ENCODE peak calls at places on chromosomes 5 and 9, in nine cellular contexts. P, Z, Y, S, L, R, B, A and I are unnamed samples.

GRCh38 chr9:130936285-130937117 is 2.5 kb downstream of the FIBCD1 start:
- DNase-seq in Z (no peak), B (peak), Y (no peak), P (no peak), R (no peak), L (peak), S (peak), A (peak), I (peak)

GRCh38 chr5:60086583-60086982 is 193.1 kb upstream of the PDE4D start:
- DNase-seq in Z (no peak), A (no peak), S (no peak), L (no peak), Y (no peak), R (no peak), P (no peak), B (no peak), I (no peak)

GRCh38 chr5:2752059-2752874 is 790 bp upstream of the IRX2 start:
- DNase-seq in R (no peak), P (peak), B (no peak), S (no peak), A (no peak), Y (no peak), L (no peak), Z (no peak), I (peak)

GRCh38 chr9:78357165-78357873 is 60.4 kb downstream of the PSAT1 start:
- DNase-seq in L (no peak), R (no peak), P (no peak), B (no peak), S (no peak), A (no peak), Y (no peak), Z (no peak), I (no peak)

GRCh38 chr5:58185397-58186195 is 274.3 kb downstream of the PLK2 start:
- DNase-seq in Y (no peak), L (peak), A (no peak), B (no peak), P (no peak), S (no peak), R (no peak), Z (no peak), I (no peak)

GRCh38 chr5:136808756-136809155 is 443.4 kb upstream of the TRPC7 start:
- DNase-seq in Z (no peak), A (no peak), P (no peak), S (no peak), B (no peak), Y (no peak), L (no peak), R (no peak), I (no peak)

GRCh38 chr5:158174918-158175663 is 316.1 kb upstream of the CLINT1 start:
- DNase-seq in B (peak), Z (peak), P (peak), A (peak), Y (peak), S (peak), L (peak), R (no peak), I (peak)

GRCh38 chr5:180798193-180798592 is 4.4 kb downstream of the MGAT1 start:
- DNase-seq in Y (no peak), S (no peak), A (no peak), R (no peak), Z (no peak), B (no peak), P (no peak), L (no peak), I (no peak)

GRCh38 chr9:114495992-114496391 is 9.3 kb downstream of the WHRN start:
- DNase-seq in Y (no peak), R (no peak), P (no peak), B (no peak), L (no peak), A (no peak), Z (no peak), S (no peak), I (no peak)

GRCh38 chr5:36777105-36777757 is 99.3 kb upstream of the NIPBL start:
- DNase-seq in P (no peak), Y (peak), B (peak), A (peak), S (peak), Z (no peak), R (no peak), L (peak), I (peak)

GRCh38 chr5:101473483-101473882 is 570.4 kb upstream of the ST8SIA4 start:
- DNase-seq in A (no peak), S (no peak), P (no peak), R (no peak), L (peak), Z (no peak), Y (no peak), B (no peak), I (no peak)

GRCh38 chr5:22649076-22649475 is 204.1 kb downstream of the CDH12 start:
- DNase-seq in Y (no peak), L (no peak), P (peak), Z (no peak), A (no peak), R (no peak), B (no peak), S (no peak), I (no peak)

GRCh38 chr9:124760719-124761118 is 10.4 kb downstream of the NR6A1 start:
- DNase-seq in Z (no peak), S (no peak), Y (no peak), R (no peak), B (no peak), P (no peak), A (no peak), L (no peak), I (no peak)

GRCh38 chr5:157259699-157260098 is 6.2 kb upstream of the CYFIP2 start:
- DNase-seq in A (no peak), P (no peak), Y (no peak), Z (no peak), S (no peak), R (no peak), L (no peak), B (no peak), I (no peak)

GRCh38 chr5:7394889-7395431 is 978 bp upstream of the ADCY2 start:
- DNase-seq in R (no peak), L (no peak), B (peak), P (no peak), Z (peak), Y (no peak), S (no peak), A (no peak), I (no peak)

GRCh38 chr9:137022620-137023008 is 5.4 kb downstream of the ABCA2 start:
- DNase-seq in L (no peak), B (no peak), A (no peak), Z (no peak), P (no peak), S (no peak), Y (no peak), R (no peak), I (no peak)

GRCh38 chr9:137020771-137021573 is 7.1 kb downstream of the ABCA2 start:
- DNase-seq in R (no peak), Z (no peak), L (no peak), Y (no peak), S (no peak), P (no peak), B (no peak), A (no peak), I (no peak)

GRCh38 chr9:137023157-137023556 is 4.9 kb downstream of the ABCA2 start:
- DNase-seq in S (no peak), R (no peak), Z (no peak), P (no peak), A (no peak), B (no peak), L (no peak), Y (no peak), I (no peak)

GRCh38 chr9:137021574-137021978 is 6.5 kb downstream of the ABCA2 start:
- DNase-seq in S (no peak), Y (no peak), R (no peak), B (no peak), A (no peak), P (no peak), Z (no peak), L (no peak), I (no peak)

DNA sequence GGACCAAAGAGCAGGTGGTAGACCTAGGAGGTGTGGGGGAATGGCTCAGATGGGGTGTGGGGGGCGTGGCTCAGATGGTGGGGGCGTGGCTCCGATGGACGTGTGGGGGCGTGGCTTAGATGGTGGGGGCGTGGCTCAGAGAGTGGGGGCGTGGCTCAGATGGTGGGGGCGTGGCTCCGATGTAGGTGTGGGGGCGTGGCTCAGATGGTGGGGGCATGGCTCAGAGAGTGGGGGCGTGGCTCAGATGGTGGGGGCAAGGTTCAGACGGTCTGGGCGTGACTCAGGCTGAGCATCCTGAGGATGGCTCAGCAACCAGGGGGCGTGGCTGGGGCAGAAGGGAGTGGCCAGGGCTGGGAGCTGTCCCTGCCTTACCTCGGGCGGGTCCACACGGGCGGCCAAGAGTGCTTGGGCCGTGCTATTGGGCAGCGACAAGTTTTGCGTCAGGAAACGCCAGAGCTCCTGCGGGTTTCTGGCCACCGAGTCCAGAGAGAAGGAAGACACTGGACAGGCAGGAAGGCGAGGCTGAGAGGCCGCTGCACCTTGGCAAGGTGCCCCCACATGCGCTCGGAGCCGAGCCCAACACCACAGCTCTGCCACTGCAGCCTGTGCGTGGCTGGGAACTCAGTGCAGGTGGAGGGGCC is 5.9 kb downstream of the ABCA2 start:
- DNase-seq in Y (peak), R (no peak), S (peak), A (peak), Z (peak), B (no peak), P (peak), L (peak), I (peak)
- TF ChIP-seq POLR2A in Y (no peak), R (no peak), S (no peak), A (no peak), Z (no peak), B (no peak), P (no peak), L (no peak), I (no peak)

GRCh38 chr5:89300426-89300970 is 417.5 kb upstream of the MEF2C start:
- DNase-seq in B (no peak), L (peak), Y (no peak), R (no peak), P (no peak), A (no peak), Z (no peak), S (no peak), I (no peak)
- TF ChIP-seq POLR2A in B (no peak), L (no peak), Y (no peak), R (no peak), P (no peak), A (no peak), Z (no peak), S (no peak), I (no peak)

GRCh38 chr5:42756630-42757601 is at the start of gene CCDC152:
- DNase-seq in Y (peak), S (peak), R (no peak), B (peak), P (peak), Z (peak), A (no peak), L (peak), I (no peak)
- TF ChIP-seq POLR2A in Y (no peak), S (no peak), R (no peak), B (no peak), P (no peak), Z (no peak), A (no peak), L (no peak), I (no peak)

GRCh38 chr9:89314955-89315354 is 3.3 kb upstream of the SECISBP2 start:
- DNase-seq in L (no peak), S (no peak), Z (no peak), R (no peak), P (no peak), A (no peak), Y (no peak), B (no peak), I (no peak)

GRCh38 chr9:89315482-89315881 is 2.8 kb upstream of the SECISBP2 start:
- DNase-seq in Z (no peak), S (no peak), L (no peak), B (no peak), A (no peak), Y (no peak), R (no peak), P (no peak), I (no peak)

GRCh38 chr9:89318123-89319014 is at the start of gene SECISBP2:
- DNase-seq in P (peak), A (peak), Z (peak), R (peak), B (peak), Y (peak), S (peak), L (peak), I (peak)

GRCh38 chr9:89319015-89319905 is 960 bp downstream of the SECISBP2 start:
- DNase-seq in P (no peak), L (no peak), B (no peak), Y (no peak), A (no peak), S (no peak), R (no peak), Z (no peak), I (no peak)

DNA sequence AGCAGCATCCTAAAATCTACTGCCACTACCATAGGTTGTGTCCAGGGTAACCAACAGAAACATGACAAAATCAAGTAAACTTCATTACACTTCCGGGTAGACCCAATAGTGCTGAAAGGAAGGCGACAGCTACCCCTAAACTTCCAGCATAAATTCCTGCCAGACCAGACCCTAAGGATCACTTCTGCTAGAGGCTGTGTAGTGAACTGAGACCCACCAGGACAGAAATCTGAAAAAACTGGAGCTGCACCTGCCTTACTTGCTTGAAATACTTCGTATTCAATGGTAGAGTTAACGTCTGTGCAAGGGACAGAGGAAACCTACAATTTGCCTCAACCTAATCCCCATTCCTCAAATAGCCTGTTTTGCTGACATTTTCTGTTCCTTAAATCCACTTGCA is 1.0 kb upstream of the SECISBP2 start:
- DNase-seq in S (no peak), A (no peak), P (no peak), R (no peak), L (no peak), Z (no peak), Y (no peak), B (no peak), I (no peak)
- TF ChIP-seq POLR2A in S (no peak), A (no peak), P (no peak), R (no peak), L (no peak), Z (no peak), Y (no peak), B (no peak), I (no peak)

GRCh38 chr9:133235549-133236222 is 26.6 kb upstream of the OBP2B start:
- DNase-seq in S (no peak), L (no peak), A (no peak), R (no peak), B (no peak), Z (no peak), P (no peak), Y (no peak), I (no peak)

GRCh38 chr9:133238851-133239532 is 29.9 kb upstream of the OBP2B start:
- DNase-seq in S (peak), P (peak), L (peak), B (peak), Z (no peak), R (no peak), Y (peak), A (peak), I (peak)

GRCh38 chr9:133236291-133237071 is 27.4 kb upstream of the OBP2B start:
- DNase-seq in L (no peak), A (no peak), S (no peak), Y (no peak), P (no peak), Z (no peak), B (peak), R (no peak), I (peak)

GRCh38 chr9:133238272-133238850 is 29.3 kb upstream of the OBP2B start:
- DNase-seq in Y (peak), A (peak), Z (peak), P (peak), S (peak), L (no peak), R (no peak), B (peak), I (peak)

DNA sequence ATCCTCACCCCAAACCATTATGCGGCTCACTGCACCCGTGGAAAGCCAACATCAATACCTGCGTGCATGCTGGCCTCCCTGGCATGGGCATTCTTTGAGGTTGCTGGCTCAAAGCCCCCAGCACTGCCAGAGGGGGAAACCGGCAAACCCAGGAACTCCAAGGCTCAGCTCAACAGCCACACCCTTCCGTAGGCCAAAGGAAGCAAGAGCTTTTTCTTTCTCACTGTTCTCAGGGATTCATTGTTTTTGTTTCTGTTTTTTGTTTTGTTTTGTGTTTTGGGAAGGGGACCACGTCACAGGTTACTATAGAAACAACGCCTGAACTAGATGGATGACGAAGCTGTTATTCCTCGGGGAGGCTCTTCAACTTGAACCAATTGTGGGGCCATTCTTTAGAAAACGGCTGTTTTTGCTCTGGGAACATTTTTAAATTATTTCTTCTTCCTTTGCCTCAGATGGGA is 28.3 kb upstream of the OBP2B start:
- DNase-seq in B (peak), R (no peak), P (peak), Z (no peak), Y (no peak), A (no peak), L (no peak), S (no peak), I (peak)
- TF ChIP-seq POLR2A in B (no peak), R (no peak), P (no peak), Z (no peak), Y (no peak), A (no peak), L (no peak), S (no peak), I (no peak)

GRCh38 chr9:128340691-128341434 is 536 bp downstream of the SLC27A4 start:
- DNase-seq in R (no peak), S (no peak), P (peak), Y (no peak), B (peak), L (no peak), A (no peak), Z (no peak), I (no peak)
- TF ChIP-seq POLR2A in R (peak), S (no peak), P (no peak), Y (no peak), B (no peak), L (no peak), A (no peak), Z (no peak), I (no peak)

GRCh38 chr5:108739906-108740305 is 7.8 kb upstream of the FER start:
- DNase-seq in Z (no peak), L (no peak), A (no peak), B (no peak), S (no peak), Y (no peak), R (no peak), P (no peak), I (no peak)

GRCh38 chr5:108736855-108737254 is 10.8 kb upstream of the FER start:
- DNase-seq in Z (no peak), B (no peak), S (no peak), L (no peak), Y (no peak), P (no peak), R (no peak), A (no peak), I (no peak)

GRCh38 chr5:108739376-108739775 is 8.3 kb upstream of the FER start:
- DNase-seq in L (no peak), R (no peak), S (no peak), P (no peak), B (no peak), Y (no peak), A (no peak), Z (no peak), I (no peak)

GRCh38 chr5:108730617-108731340 is 16.9 kb upstream of the FER start:
- DNase-seq in S (no peak), P (no peak), R (no peak), Z (no peak), A (no peak), Y (no peak), L (peak), B (no peak), I (no peak)

DNA sequence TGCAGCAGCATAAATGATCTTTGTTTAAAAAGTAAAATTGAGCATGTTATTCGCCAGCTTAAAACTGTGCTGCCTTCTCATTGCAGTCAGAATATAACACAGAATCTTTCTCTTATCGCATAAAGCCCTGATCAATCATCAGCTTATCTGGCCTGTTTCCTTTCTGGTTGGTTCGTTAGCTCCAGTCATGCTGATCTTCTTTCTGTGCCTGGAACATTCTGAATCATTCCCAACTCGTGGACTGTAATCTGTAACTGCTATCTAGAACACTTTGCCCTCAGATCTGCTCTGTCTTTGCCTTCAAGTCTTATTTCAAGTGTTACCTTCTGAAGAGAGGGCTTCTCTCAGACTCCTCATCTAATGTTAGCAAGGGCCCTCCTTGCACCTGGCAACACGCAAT is 11.9 kb upstream of the FER start:
- DNase-seq in Y (no peak), R (no peak), S (peak), B (no peak), P (no peak), L (peak), A (no peak), Z (no peak), I (no peak)
- TF ChIP-seq POLR2A in Y (no peak), R (no peak), S (peak), B (no peak), P (no peak), L (no peak), A (no peak), Z (no peak), I (no peak)

DNA sequence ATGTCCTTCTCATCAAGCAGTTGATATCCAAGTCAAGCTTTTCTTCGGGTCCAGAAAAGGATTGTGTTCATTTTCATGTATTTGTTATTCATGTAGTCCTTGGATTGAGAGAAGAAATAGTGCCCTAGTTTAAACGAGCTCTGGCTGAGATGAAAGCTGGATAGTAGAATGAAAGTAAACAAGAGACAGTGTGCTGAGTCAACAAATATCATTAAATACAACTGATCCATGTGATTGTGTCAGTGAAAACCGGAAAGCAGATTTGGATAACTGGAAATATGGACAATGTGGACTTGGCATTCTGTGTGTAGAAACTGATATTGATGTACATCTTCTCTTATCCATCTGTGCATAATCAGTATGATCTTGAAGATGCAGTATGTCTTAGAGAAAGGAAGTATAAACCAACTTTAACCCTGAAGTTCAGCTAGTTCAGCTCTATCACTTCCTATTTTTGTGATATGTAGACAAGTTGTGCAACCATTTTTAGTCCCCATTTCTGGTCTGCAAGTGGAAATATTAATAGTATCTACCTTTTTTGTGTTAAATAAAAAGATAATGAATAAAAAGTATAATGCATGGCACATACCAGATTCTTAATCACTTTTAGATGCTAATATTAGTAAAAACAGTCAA is 4.4 kb downstream of the MUSK start:
- DNase-seq in P (no peak), R (no peak), A (no peak), L (no peak), Y (no peak), B (no peak), Z (no peak), S (no peak), I (no peak)
- TF ChIP-seq POLR2A in P (no peak), R (no peak), A (no peak), L (no peak), Y (no peak), B (no peak), Z (no peak), S (no peak), I (no peak)